ENCODE peak calls at places on chromosome 12, in seven cellular contexts. N is astrocyte of the cerebellum, T is neural crest cell, F is K562, L is H9, B is uterus, K is thoracic aorta. E is an unnamed sample.

GRCh38 chr12:12872934-12873275 is 18.5 kb upstream of the GPRC5A start:
- DNase-seq in T (no peak), N (no peak), B (no peak), L (no peak), F (no peak), K (no peak), E (no peak)

GRCh38 chr12:108316153-108316892 is 22.8 kb downstream of the CMKLR1 start:
- DNase-seq in K (no peak), F (no peak), B (no peak), N (no peak), L (peak; percentile 83), T (no peak), E (no peak)

GRCh38 chr12:130514149-130514551 is 176.5 kb downstream of the PIWIL1 start:
- DNase-seq in L (peak; percentile 78), N (no peak), K (no peak), F (no peak), T (no peak), B (no peak), E (no peak)

GRCh38 chr12:47736216-47736615 is 10.9 kb upstream of the ENDOU start:
- DNase-seq in K (no peak), B (no peak), F (no peak), T (no peak), L (no peak), N (no peak), E (no peak)

GRCh38 chr12:109696485-109697269 is 16.9 kb upstream of the FAM222A start:
- DNase-seq in B (no peak), K (no peak), F (peak; percentile 32), N (no peak), T (no peak), L (no peak), E (peak; percentile 8)

GRCh38 chr12:58204086-58204485 is 262.7 kb downstream of the ATP23 start:
- DNase-seq in K (no peak), F (no peak), T (no peak), B (no peak), N (no peak), L (no peak), E (no peak)

GRCh38 chr12:12138203-12139154 is 67.7 kb downstream of the BCL2L14 start:
- DNase-seq in F (no peak), N (no peak), B (no peak), L (no peak), K (no peak), T (no peak), E (no peak)

GRCh38 chr12:5201554-5202243 is 158.0 kb downstream of the KCNA5 start:
- DNase-seq in T (peak; percentile 16), B (no peak), K (no peak), N (no peak), L (peak; percentile 90), F (peak; percentile 10), E (no peak)

GRCh38 chr12:18383203-18383602 is 121.9 kb downstream of the PIK3C2G start:
- DNase-seq in B (no peak), T (no peak), K (no peak), L (no peak), F (no peak), N (peak; percentile 67), E (no peak)

GRCh38 chr12:7310070-7310469 is 6.2 kb downstream of the ACSM4 start:
- DNase-seq in B (no peak), N (no peak), T (no peak), L (no peak), K (no peak), F (no peak), E (no peak)

GRCh38 chr12:32273712-32274111 is 125.6 kb upstream of the FGD4 start:
- DNase-seq in F (peak; percentile 77), K (no peak), T (peak; percentile 4), L (peak; percentile 66), B (no peak), N (no peak), E (peak; percentile 80)

GRCh38 chr12:14902465-14902864 is 16.8 kb upstream of the MGP start:
- DNase-seq in K (no peak), B (no peak), F (no peak), L (no peak), T (no peak), N (no peak), E (no peak)

GRCh38 chr12:12506541-12506940 is 56.1 kb downstream of the DUSP16 start:
- DNase-seq in T (no peak), L (no peak), F (no peak), K (no peak), N (no peak), B (no peak), E (no peak)

GRCh38 chr12:71846322-71846940 is 6.9 kb downstream of the TBC1D15 start:
- DNase-seq in K (no peak), F (peak; percentile 32), N (peak; percentile 9), T (no peak), B (no peak), L (no peak), E (no peak)

GRCh38 chr12:109888179-109889020 is 8.1 kb upstream of the GLTP start:
- DNase-seq in T (no peak), B (no peak), L (no peak), N (no peak), K (no peak), F (no peak), E (peak; percentile 44)

GRCh38 chr12:111248981-111249380 is 119.9 kb downstream of the PHETA1 start:
- DNase-seq in F (no peak), N (no peak), L (no peak), K (no peak), T (no peak), B (no peak), E (no peak)

GRCh38 chr12:57247041-57247440 is 3.9 kb downstream of the STAC3 start:
- DNase-seq in B (no peak), F (no peak), N (no peak), K (no peak), T (no peak), L (peak; percentile 64), E (no peak)

GRCh38 chr12:53550595-53550994 is 43.3 kb upstream of the NPFF start:
- DNase-seq in N (no peak), T (no peak), L (no peak), K (no peak), F (no peak), B (no peak), E (no peak)

GRCh38 chr12:116492703-116493324 is 66.4 kb upstream of the MAP1LC3B2 start:
- DNase-seq in T (no peak), N (peak; percentile 5), B (no peak), L (no peak), K (no peak), F (peak; percentile 89), E (no peak)

GRCh38 chr12:105977256-105978051 is 161.3 kb downstream of the NUAK1 start:
- DNase-seq in N (peak; percentile 75), L (no peak), B (no peak), T (no peak), K (no peak), F (no peak), E (no peak)

GRCh38 chr12:20483776-20484175 is 115.4 kb downstream of the PDE3A start:
- DNase-seq in L (no peak), T (no peak), K (no peak), B (no peak), F (no peak), N (no peak), E (no peak)

DNA sequence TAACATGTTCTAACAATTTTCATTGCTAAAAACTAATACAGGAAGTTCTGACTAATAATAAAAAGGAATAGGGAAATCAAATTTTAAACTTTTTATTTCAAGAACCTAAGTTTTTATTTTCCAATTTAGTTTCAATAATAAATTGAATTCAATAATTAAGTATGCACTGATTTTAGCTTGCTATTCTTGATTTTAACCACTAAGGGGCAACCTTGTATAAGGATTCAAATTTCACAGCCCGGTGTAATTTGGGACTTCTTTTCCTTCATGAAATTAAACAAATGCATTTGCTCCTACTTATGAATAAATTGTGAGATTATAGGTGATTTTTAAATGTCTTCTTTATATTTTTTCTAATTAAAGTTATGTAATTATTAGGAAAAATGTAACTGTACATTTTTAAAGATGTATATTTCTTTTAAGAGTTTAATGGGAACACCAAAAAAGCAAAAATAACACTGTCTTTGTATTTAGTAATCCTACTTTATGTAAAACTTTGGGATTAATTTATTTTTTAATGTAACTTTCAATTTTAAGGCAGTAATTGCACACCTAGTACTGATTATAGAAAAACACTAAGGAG is 241.4 kb upstream of the PDZRN4 start:
- DNase-seq in L (no peak), T (no peak), B (no peak), F (peak; percentile 29), K (no peak), N (no peak), E (no peak)
- TF ChIP-seq CTCF in L (peak; percentile 86), T (peak; percentile 89), B (peak; percentile 69), F (peak; percentile 15), K (peak; percentile 58), N (peak; percentile 33), E (no peak)

GRCh38 chr12:44873898-44874297 is 2.2 kb downstream of the NELL2 start:
- DNase-seq in N (no peak), T (no peak), F (no peak), K (no peak), L (no peak), B (no peak), E (no peak)

GRCh38 chr12:44874981-44875416 is 1.1 kb downstream of the NELL2 start:
- DNase-seq in T (no peak), K (no peak), N (no peak), B (no peak), F (no peak), L (peak; percentile 57), E (peak; percentile 45)

GRCh38 chr12:44875417-44875953 is 630 bp downstream of the NELL2 start:
- DNase-seq in T (peak; percentile 33), F (no peak), N (no peak), B (no peak), K (no peak), L (peak; percentile 64), E (peak; percentile 36)

GRCh38 chr12:44875954-44876553 is at the start of gene NELL2:
- DNase-seq in N (no peak), L (peak; percentile 92), T (peak; percentile 63), B (no peak), F (peak; percentile 59), K (no peak), E (peak; percentile 81)

GRCh38 chr12:44876554-44877275 is 600 bp upstream of the NELL2 start:
- DNase-seq in N (no peak), K (no peak), B (no peak), F (peak; percentile 8), T (peak; percentile 60), L (peak; percentile 88), E (peak; percentile 65)
- TF ChIP-seq CTCF in N (peak; percentile 20), K (no peak), B (no peak), F (peak; percentile 15), T (peak; percentile 39), L (peak; percentile 20), E (peak; percentile 44)

DNA sequence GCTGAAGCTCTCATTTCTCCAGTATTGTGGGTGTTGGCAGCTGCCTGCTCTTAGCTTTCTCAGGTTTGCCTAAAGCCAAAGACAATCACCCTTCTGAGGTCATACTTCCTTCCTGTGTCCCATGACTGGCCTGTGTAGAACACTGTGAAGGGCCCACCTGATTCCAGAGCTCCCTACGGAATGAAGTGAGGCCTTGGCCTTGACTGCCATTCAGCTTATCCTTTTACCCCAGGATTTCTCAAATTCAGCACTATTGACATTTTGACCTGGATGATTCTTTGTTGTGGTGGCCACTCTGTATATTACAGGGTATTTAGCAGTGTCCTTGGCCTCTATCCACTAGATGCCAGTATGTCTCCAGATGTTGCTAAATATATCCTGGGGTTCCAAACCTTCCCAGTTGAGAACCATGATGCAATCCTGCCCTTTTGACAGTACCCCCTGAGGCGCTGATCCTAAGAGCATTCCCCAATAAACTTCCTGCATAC is 112.3 kb upstream of the KRR1 start:
- DNase-seq in N (no peak), T (no peak), B (no peak), L (peak; percentile 46), K (no peak), F (peak; percentile 24), E (no peak)
- TF ChIP-seq CTCF in N (no peak), T (peak; percentile 46), B (no peak), L (peak; percentile 65), K (no peak), F (peak; percentile 27), E (no peak)

GRCh38 chr12:26009593-26009992 is 51.1 kb downstream of the RASSF8 start:
- DNase-seq in K (no peak), N (no peak), T (no peak), F (no peak), L (no peak), B (no peak), E (no peak)
- TF ChIP-seq CTCF in K (no peak), N (no peak), T (no peak), F (no peak), L (no peak), B (no peak), E (no peak)